ENCODE peak calls at places on chromosomes 5 and 9, in five cellular contexts. E is activated naive CD4-positive, alpha-beta T cell treated with anti-CD3 and anti-CD28 coated beads, Interleukin-2, amount 50 U/mL, for 72 hours; Q is stimulated activated naive B cell treated with anti-CD40 and anti-IgM and Interleukin-4, amounts not matched to agents 10 μg/mL and 1 μg/mL and 100 μg/mL, for 72 hours; F is left ventricle myocardium superior; J is activated T-cell treated with anti-CD3 and anti-CD28 coated beads, Interleukin-2, amount 50 U/mL, for 4 hours. U is an unnamed sample.

GRCh38 chr9:69140123-69140741 is 33.8 kb upstream of the TJP2 start:
- ATAC-seq in E (no peak), Q (no peak), J (no peak), F (peak; percentile 85), U (no peak)

GRCh38 chr9:121009657-121010056 is 40.4 kb downstream of the C5 start:
- ATAC-seq in E (peak; percentile 99), J (no peak), Q (no peak), F (no peak), U (no peak)

GRCh38 chr5:14678773-14679334 is 14.3 kb downstream of the OTULIN start:
- ATAC-seq in Q (peak; percentile 62), J (no peak), F (peak; percentile 33), E (no peak), U (peak; percentile 54)

GRCh38 chr9:24846248-24846912 is 300.7 kb upstream of the IZUMO3 start:
- ATAC-seq in Q (peak; percentile 92), J (no peak), F (no peak), E (no peak), U (no peak)

GRCh38 chr9:108443741-108444140 is 412.0 kb downstream of the ACTL7B start:
- ATAC-seq in Q (no peak), J (no peak), E (no peak), F (no peak), U (no peak)

GRCh38 chr5:122129332-122129731 is at the start of gene ZNF474:
- ATAC-seq in J (no peak), Q (no peak), E (no peak), F (peak; percentile 55), U (no peak)

GRCh38 chr9:134561427-134562145 is 80.0 kb upstream of the COL5A1 start:
- ATAC-seq in E (no peak), F (no peak), Q (no peak), J (no peak), U (no peak)

GRCh38 chr5:141094481-141095262 is at the start of gene PCDHB2:
- ATAC-seq in J (no peak), E (no peak), F (peak; percentile 62), Q (no peak), U (no peak)

GRCh38 chr5:54186912-54187445 is 123.4 kb downstream of the ARL15 start:
- ATAC-seq in E (no peak), F (peak; percentile 76), J (no peak), Q (no peak), U (no peak)